ENCODE peak calls at places on chromosomes 6 and 20, in four cellular contexts. B is ovary, M is tibial artery, K is adrenal gland. S is an unnamed sample.

GRCh38 chr20:57501461-57502330 is 23.2 kb downstream of the CTCFL start:
- DNase-seq in B (no peak), M (no peak), K (no peak), S (no peak)

GRCh38 chr6:127366281-127367022 is 23.0 kb upstream of the ECHDC1 start:
- DNase-seq in B (no peak), M (peak; percentile 71), K (no peak), S (no peak)

GRCh38 chr6:161254754-161255253 is 19.1 kb downstream of the AGPAT4 start:
- DNase-seq in B (no peak), M (no peak), K (no peak), S (no peak)

GRCh38 chr6:40106840-40107239 is 172.6 kb upstream of the MOCS1 start:
- DNase-seq in B (no peak), M (no peak), K (no peak), S (no peak)

GRCh38 chr20:11174861-11175260 is 501.1 kb upstream of the JAG1 start:
- DNase-seq in B (no peak), M (no peak), K (no peak), S (no peak)

GRCh38 chr20:61135266-61135665 is 116.8 kb upstream of the CDH4 start:
- DNase-seq in B (no peak), M (no peak), K (no peak), S (no peak)

GRCh38 chr6:136990754-136991153 is 54.0 kb downstream of the IL20RA start:
- DNase-seq in B (no peak), M (no peak), K (no peak), S (no peak)

GRCh38 chr20:49893242-49894072 is 21.9 kb downstream of the SPATA2 start:
- DNase-seq in B (no peak), M (peak; percentile 58), K (no peak), S (no peak)

GRCh38 chr20:10798811-10799210 is 125.0 kb upstream of the JAG1 start:
- DNase-seq in B (no peak), M (no peak), K (no peak), S (no peak)

GRCh38 chr6:17506962-17507361 is 93.1 kb upstream of the FAM8A1 start:
- DNase-seq in B (no peak), M (no peak), K (no peak), S (no peak)

GRCh38 chr6:1388927-1389790 is at the start of gene FOXF2:
- DNase-seq in B (no peak), M (no peak), K (no peak), S (no peak)

GRCh38 chr6:132811276-132811675 is 3.1 kb upstream of the RPS12 start:
- DNase-seq in B (no peak), M (no peak), K (no peak), S (no peak)

GRCh38 chr6:52707963-52708680 is 37.2 kb downstream of the TMEM14A start:
- DNase-seq in B (no peak), M (no peak), K (no peak), S (no peak)

GRCh38 chr6:26064619-26065257 is 22.5 kb upstream of the HFE start:
- DNase-seq in B (no peak), M (no peak), K (no peak), S (no peak)

GRCh38 chr20:7585126-7585679 is 355.1 kb downstream of the HAO1 start:
- DNase-seq in B (no peak), M (no peak), K (no peak), S (no peak)

GRCh38 chr20:63325021-63325471 is 32.1 kb downstream of the COL20A1 start:
- DNase-seq in B (no peak), M (peak; percentile 59), K (no peak), S (no peak)

GRCh38 chr6:133894795-133895401 is 6.0 kb downstream of the TCF21 start:
- DNase-seq in B (peak; percentile 79), M (no peak), K (no peak), S (no peak)

GRCh38 chr6:56291278-56291917 is 44.0 kb upstream of the COL21A1 start:
- DNase-seq in B (no peak), M (no peak), K (no peak), S (no peak)

GRCh38 chr6:28978137-28978491 is 27.0 kb downstream of the ZNF311 start:
- DNase-seq in B (no peak), M (no peak), K (no peak), S (no peak)

GRCh38 chr6:100167585-100167984 is 173.6 kb upstream of the MCHR2 start:
- DNase-seq in B (no peak), M (no peak), K (no peak), S (no peak)

GRCh38 chr6:89475634-89476033 is 42.7 kb downstream of the ANKRD6 start:
- DNase-seq in B (no peak), M (no peak), K (no peak), S (no peak)

DNA sequence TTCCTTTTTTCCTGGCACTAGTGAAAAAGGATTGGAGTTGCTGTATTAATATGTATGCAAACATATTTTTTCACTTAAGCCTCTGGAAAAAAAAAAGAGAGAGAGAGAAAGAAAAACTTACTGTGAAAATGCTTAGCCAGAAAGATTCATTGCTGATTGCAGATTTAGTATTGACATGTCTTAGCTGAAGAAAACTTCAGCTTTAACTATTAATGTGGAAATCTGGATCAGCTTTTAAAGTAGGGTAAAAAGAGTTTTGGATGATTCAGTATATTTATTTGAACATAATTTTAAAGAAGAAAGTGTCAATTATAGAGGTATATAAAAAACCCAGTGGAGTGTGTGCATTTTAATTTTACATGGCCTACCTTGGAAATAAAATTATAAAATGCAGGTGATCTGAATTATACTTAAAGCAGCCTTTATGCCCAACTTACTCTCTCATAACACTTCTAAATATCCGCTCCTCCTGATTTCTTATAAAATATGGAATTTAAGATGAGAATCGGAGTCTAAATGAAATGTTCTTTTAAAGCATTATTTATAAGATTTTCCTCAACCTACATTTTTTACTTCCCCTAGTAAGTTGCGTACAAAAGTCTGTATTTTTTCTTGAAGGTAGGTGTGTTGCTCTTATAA is 3.6 kb downstream of the CITED2 start:
- DNase-seq in B (no peak), M (no peak), K (no peak), S (no peak)
- H3K27ac ChIP-seq in B (no peak overlapping the region), M (peak overlapping the region; percentile 89), K (no peak overlapping the region), S (peak overlapping the region; percentile 99)

DNA sequence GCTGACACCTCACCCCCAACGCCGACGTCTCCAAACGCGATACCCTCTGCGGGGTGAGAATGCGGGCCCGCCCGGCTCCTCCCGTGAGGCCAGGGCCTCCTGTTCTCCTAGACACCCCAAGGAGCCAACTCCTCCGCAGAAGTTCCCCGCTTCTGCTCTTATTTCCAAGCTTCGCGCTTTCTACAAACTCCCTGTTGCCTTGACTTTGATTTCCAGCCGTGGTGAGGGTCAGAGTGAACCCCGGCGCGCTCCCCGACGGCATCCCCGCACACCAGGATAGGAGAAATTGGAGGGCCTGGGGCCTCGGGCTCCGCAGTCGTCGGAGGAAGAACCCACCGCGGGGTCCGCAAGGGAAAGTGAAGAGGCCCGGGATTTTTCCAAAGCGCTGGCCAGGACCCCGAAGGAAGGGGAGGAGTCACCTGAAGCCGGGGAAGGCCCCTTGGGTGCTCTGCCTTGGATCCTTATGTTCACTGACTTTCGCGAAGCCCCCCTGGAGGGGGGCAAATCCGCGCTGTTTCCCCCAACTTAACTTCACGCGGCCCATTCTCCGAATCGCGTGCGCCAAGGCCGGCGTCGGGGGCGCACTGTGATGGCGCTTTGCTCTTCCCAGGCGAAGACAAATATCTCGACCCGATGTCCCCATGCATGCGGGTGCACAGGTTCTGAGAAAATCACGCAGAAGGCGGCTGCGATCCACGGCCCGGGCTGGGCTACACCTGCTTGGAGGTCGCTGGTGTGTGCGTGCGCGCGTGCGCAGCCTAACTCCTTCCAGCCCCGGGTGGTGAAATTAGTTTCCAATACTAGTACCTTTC is 3.0 kb upstream of the INSM1 start:
- DNase-seq in B (no peak), M (no peak), K (no peak), S (no peak)
- H3K27me3 ChIP-seq in B (no peaks in the 10 kb centered on the region), M (peaks cover 84% of the 10 kb centered on the region), K (peaks cover 73% of the 10 kb centered on the region), S (no peaks in the 10 kb centered on the region)

DNA sequence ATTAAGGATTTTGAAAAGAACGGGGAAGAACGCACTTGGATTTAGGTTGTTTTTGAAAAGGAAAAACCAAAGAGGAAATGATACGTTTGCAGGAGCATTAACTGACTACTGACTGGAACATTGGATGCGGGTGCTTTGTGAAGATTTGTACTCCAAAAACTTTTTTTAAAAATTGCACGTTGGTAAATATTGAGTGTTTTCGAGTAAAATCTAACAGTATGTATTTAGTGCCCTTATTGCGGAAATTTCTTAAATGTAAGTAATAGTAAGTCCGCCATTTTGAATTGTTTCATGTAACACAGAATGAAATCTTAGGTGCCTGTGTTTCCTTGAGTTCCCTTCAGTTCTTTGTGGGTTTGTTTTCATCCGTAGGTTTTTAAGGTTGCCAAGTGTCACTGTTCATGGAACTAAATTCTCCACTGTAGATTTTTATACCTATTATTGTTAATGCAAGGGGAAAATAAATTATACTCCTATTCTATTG is 15.2 kb upstream of the LIN28B start:
- DNase-seq in B (no peak), M (no peak), K (no peak), S (no peak)
- H3K4me3 ChIP-seq in B (no peak overlapping the region), M (peak overlapping the region; percentile 45), K (no peak overlapping the region), S (no peak overlapping the region)

GRCh38 chr6:168115748-168116445 is 36.9 kb upstream of the FRMD1 start:
- DNase-seq in B (no peak), M (no peak), K (no peak), S (no peak)

GRCh38 chr6:168110437-168110836 is 31.4 kb upstream of the FRMD1 start:
- DNase-seq in B (no peak), M (no peak), K (no peak), S (no peak)

GRCh38 chr6:168116446-168116974 is 37.5 kb upstream of the FRMD1 start:
- DNase-seq in B (peak; percentile 10), M (peak; percentile 47), K (no peak), S (no peak)

GRCh38 chr6:168111911-168112310 is 32.9 kb upstream of the FRMD1 start:
- DNase-seq in B (no peak), M (no peak), K (no peak), S (no peak)

GRCh38 chr6:168113226-168113625 is 34.2 kb upstream of the FRMD1 start:
- DNase-seq in B (no peak), M (no peak), K (no peak), S (no peak)
- H3K27ac ChIP-seq in B (no peak overlapping the region), M (no peak overlapping the region), K (no peak overlapping the region), S (no peak overlapping the region)

S was measured in pancreas.